ENCODE peak calls at places on chromosomes 3 and 15, in nine cellular contexts. One of them, this sample, is unnamed.

GRCh38 chr3:161322781-161323568 is 48.3 kb downstream of the SPTSSB start:
- DNase-seq in heart left ventricle: no peak
- DNase-seq in neuronal stem cell: no peak
- DNase-seq in aorta: no peak
- DNase-seq in astrocyte of the spinal cord: no peak
- DNase-seq in tibial artery: no peak
- DNase-seq in cardiac fibroblast: no peak
- DNase-seq in AG04450: no peak
- DNase-seq in A549: no peak
- DNase-seq in this sample: no peak

GRCh38 chr3:56624725-56625124 is 58.3 kb downstream of the TASOR start:
- DNase-seq in heart left ventricle: no peak
- DNase-seq in neuronal stem cell: no peak
- DNase-seq in aorta: no peak
- DNase-seq in astrocyte of the spinal cord: peak
- DNase-seq in tibial artery: no peak
- DNase-seq in cardiac fibroblast: peak
- DNase-seq in AG04450: no peak
- DNase-seq in A549: no peak
- DNase-seq in this sample: no peak

GRCh38 chr3:25113891-25114290 is 314.2 kb upstream of the RARB start:
- DNase-seq in heart left ventricle: no peak
- DNase-seq in neuronal stem cell: no peak
- DNase-seq in aorta: no peak
- DNase-seq in astrocyte of the spinal cord: no peak
- DNase-seq in tibial artery: no peak
- DNase-seq in cardiac fibroblast: no peak
- DNase-seq in AG04450: no peak
- DNase-seq in A549: no peak
- DNase-seq in this sample: no peak

GRCh38 chr3:14373753-14374376 is 28.5 kb upstream of the SLC6A6 start:
- DNase-seq in heart left ventricle: no peak
- DNase-seq in neuronal stem cell: no peak
- DNase-seq in aorta: no peak
- DNase-seq in astrocyte of the spinal cord: no peak
- DNase-seq in tibial artery: no peak
- DNase-seq in cardiac fibroblast: no peak
- DNase-seq in AG04450: no peak
- DNase-seq in A549: no peak
- DNase-seq in this sample: no peak

GRCh38 chr3:11655188-11655928 is 11.6 kb upstream of the VGLL4 start:
- DNase-seq in heart left ventricle: no peak
- DNase-seq in neuronal stem cell: no peak
- DNase-seq in aorta: no peak
- DNase-seq in astrocyte of the spinal cord: no peak
- DNase-seq in tibial artery: no peak
- DNase-seq in cardiac fibroblast: peak
- DNase-seq in AG04450: no peak
- DNase-seq in A549: peak
- DNase-seq in this sample: no peak

GRCh38 chr3:102514241-102514640 is 79.4 kb downstream of the ZPLD1 start:
- DNase-seq in heart left ventricle: no peak
- DNase-seq in neuronal stem cell: no peak
- DNase-seq in aorta: no peak
- DNase-seq in astrocyte of the spinal cord: no peak
- DNase-seq in tibial artery: no peak
- DNase-seq in cardiac fibroblast: no peak
- DNase-seq in AG04450: no peak
- DNase-seq in A549: no peak
- DNase-seq in this sample: no peak

GRCh38 chr3:55492976-55493375 is 5.9 kb upstream of the WNT5A start:
- DNase-seq in heart left ventricle: no peak
- DNase-seq in neuronal stem cell: no peak
- DNase-seq in aorta: no peak
- DNase-seq in astrocyte of the spinal cord: no peak
- DNase-seq in tibial artery: no peak
- DNase-seq in cardiac fibroblast: no peak
- DNase-seq in AG04450: no peak
- DNase-seq in A549: no peak
- DNase-seq in this sample: no peak

GRCh38 chr15:99704444-99704838 is 28.8 kb downstream of the LYSMD4 start:
- DNase-seq in heart left ventricle: peak
- DNase-seq in neuronal stem cell: peak
- DNase-seq in aorta: no peak
- DNase-seq in astrocyte of the spinal cord: peak
- DNase-seq in tibial artery: no peak
- DNase-seq in cardiac fibroblast: peak
- DNase-seq in AG04450: peak
- DNase-seq in A549: peak
- DNase-seq in this sample: no peak

GRCh38 chr15:39315200-39315599 is 265.7 kb upstream of the THBS1 start:
- DNase-seq in heart left ventricle: no peak
- DNase-seq in neuronal stem cell: no peak
- DNase-seq in aorta: no peak
- DNase-seq in astrocyte of the spinal cord: no peak
- DNase-seq in tibial artery: no peak
- DNase-seq in cardiac fibroblast: no peak
- DNase-seq in AG04450: no peak
- DNase-seq in A549: no peak
- DNase-seq in this sample: no peak

GRCh38 chr15:39957481-39957880 is 23.6 kb downstream of the EIF2AK4 start:
- DNase-seq in heart left ventricle: no peak
- DNase-seq in neuronal stem cell: no peak
- DNase-seq in aorta: no peak
- DNase-seq in astrocyte of the spinal cord: no peak
- DNase-seq in tibial artery: no peak
- DNase-seq in cardiac fibroblast: no peak
- DNase-seq in AG04450: no peak
- DNase-seq in A549: no peak
- DNase-seq in this sample: no peak

GRCh38 chr15:52408823-52409222 is 113.2 kb upstream of the MYO5C start:
- DNase-seq in heart left ventricle: no peak
- DNase-seq in neuronal stem cell: no peak
- DNase-seq in aorta: no peak
- DNase-seq in astrocyte of the spinal cord: no peak
- DNase-seq in tibial artery: no peak
- DNase-seq in cardiac fibroblast: no peak
- DNase-seq in AG04450: no peak
- DNase-seq in A549: peak
- DNase-seq in this sample: no peak

GRCh38 chr3:118267588-118267987 is 767.1 kb downstream of the IGSF11 start:
- DNase-seq in heart left ventricle: no peak
- DNase-seq in neuronal stem cell: no peak
- DNase-seq in aorta: no peak
- DNase-seq in astrocyte of the spinal cord: no peak
- DNase-seq in tibial artery: no peak
- DNase-seq in cardiac fibroblast: no peak
- DNase-seq in AG04450: no peak
- DNase-seq in A549: no peak
- DNase-seq in this sample: no peak

GRCh38 chr3:58635371-58636285 is 30.9 kb downstream of the FAM3D start:
- DNase-seq in heart left ventricle: no peak
- DNase-seq in neuronal stem cell: no peak
- DNase-seq in aorta: no peak
- DNase-seq in astrocyte of the spinal cord: no peak
- DNase-seq in tibial artery: no peak
- DNase-seq in cardiac fibroblast: no peak
- DNase-seq in AG04450: no peak
- DNase-seq in A549: no peak
- DNase-seq in this sample: no peak

GRCh38 chr3:39296197-39297077 is 16.6 kb upstream of the CX3CR1 start:
- DNase-seq in heart left ventricle: no peak
- DNase-seq in neuronal stem cell: no peak
- DNase-seq in aorta: no peak
- DNase-seq in astrocyte of the spinal cord: no peak
- DNase-seq in tibial artery: no peak
- DNase-seq in cardiac fibroblast: no peak
- DNase-seq in AG04450: no peak
- DNase-seq in A549: no peak
- DNase-seq in this sample: no peak

GRCh38 chr3:87173776-87174175 is 53.3 kb upstream of the CHMP2B start:
- DNase-seq in heart left ventricle: no peak
- DNase-seq in neuronal stem cell: no peak
- DNase-seq in aorta: no peak
- DNase-seq in astrocyte of the spinal cord: no peak
- DNase-seq in tibial artery: no peak
- DNase-seq in cardiac fibroblast: no peak
- DNase-seq in AG04450: no peak
- DNase-seq in A549: no peak
- DNase-seq in this sample: no peak

GRCh38 chr15:39230917-39231285 is 350.0 kb upstream of the THBS1 start:
- DNase-seq in heart left ventricle: no peak
- DNase-seq in neuronal stem cell: no peak
- DNase-seq in aorta: no peak
- DNase-seq in astrocyte of the spinal cord: no peak
- DNase-seq in tibial artery: no peak
- DNase-seq in cardiac fibroblast: no peak
- DNase-seq in AG04450: no peak
- DNase-seq in A549: no peak
- DNase-seq in this sample: no peak

GRCh38 chr3:141797167-141797773 is 34.1 kb downstream of the GRK7 start:
- DNase-seq in heart left ventricle: peak
- DNase-seq in neuronal stem cell: peak
- DNase-seq in aorta: peak
- DNase-seq in astrocyte of the spinal cord: peak
- DNase-seq in tibial artery: peak
- DNase-seq in cardiac fibroblast: peak
- DNase-seq in AG04450: no peak
- DNase-seq in A549: no peak
- DNase-seq in this sample: peak
- H3K4me3 ChIP-seq in heart left ventricle: peak
- H3K4me3 ChIP-seq in neuronal stem cell: peak
- H3K4me3 ChIP-seq in aorta: no peak
- H3K4me3 ChIP-seq in astrocyte of the spinal cord: peak
- H3K4me3 ChIP-seq in tibial artery: peak
- H3K4me3 ChIP-seq in cardiac fibroblast: peak
- H3K4me3 ChIP-seq in AG04450: peak
- H3K4me3 ChIP-seq in A549: no peak
- H3K4me3 ChIP-seq in this sample: peak

DNA sequence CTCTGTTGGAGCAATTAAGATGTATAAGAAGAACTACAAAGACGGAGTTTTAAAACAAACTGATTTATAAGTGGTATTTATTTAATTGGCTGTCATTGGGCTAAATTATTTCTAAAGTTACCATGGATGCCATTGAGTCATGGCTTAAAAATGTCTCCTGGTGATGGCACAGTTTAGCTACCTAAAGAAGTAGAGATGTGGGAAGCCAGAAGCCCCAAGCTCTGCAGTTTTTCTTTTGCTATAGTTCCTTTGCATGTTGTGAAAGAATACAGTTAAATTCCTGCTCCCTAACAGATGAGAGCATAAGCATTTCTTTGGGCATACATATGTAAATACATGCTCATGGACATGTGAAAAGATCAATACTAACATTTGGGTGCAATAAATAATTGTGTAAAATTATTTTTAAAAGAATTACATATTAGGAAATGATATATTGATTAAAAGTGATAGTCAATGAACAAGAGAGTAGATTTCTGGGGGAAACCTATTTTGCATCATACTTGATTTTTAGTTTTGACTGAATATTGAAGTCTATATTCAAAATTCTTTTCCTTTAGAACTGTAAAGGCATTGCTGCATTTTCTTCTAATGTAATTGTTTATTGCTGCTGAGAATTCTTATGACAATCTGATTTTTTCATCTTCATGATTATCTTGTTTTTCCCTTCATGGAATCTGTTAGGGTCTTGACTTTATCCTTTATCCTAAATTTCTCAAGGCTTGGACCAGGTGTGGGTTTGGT is 2.1 kb downstream of the OPA1 start:
- DNase-seq in heart left ventricle: no peak
- DNase-seq in neuronal stem cell: no peak
- DNase-seq in aorta: no peak
- DNase-seq in astrocyte of the spinal cord: peak
- DNase-seq in tibial artery: no peak
- DNase-seq in cardiac fibroblast: peak
- DNase-seq in AG04450: no peak
- DNase-seq in A549: no peak
- DNase-seq in this sample: no peak
- H3K4me3 ChIP-seq in heart left ventricle: no peak
- H3K4me3 ChIP-seq in neuronal stem cell: no peak
- H3K4me3 ChIP-seq in aorta: no peak
- H3K4me3 ChIP-seq in astrocyte of the spinal cord: no peak
- H3K4me3 ChIP-seq in tibial artery: no peak
- H3K4me3 ChIP-seq in cardiac fibroblast: no peak
- H3K4me3 ChIP-seq in AG04450: no peak
- H3K4me3 ChIP-seq in A549: peak
- H3K4me3 ChIP-seq in this sample: no peak

DNA sequence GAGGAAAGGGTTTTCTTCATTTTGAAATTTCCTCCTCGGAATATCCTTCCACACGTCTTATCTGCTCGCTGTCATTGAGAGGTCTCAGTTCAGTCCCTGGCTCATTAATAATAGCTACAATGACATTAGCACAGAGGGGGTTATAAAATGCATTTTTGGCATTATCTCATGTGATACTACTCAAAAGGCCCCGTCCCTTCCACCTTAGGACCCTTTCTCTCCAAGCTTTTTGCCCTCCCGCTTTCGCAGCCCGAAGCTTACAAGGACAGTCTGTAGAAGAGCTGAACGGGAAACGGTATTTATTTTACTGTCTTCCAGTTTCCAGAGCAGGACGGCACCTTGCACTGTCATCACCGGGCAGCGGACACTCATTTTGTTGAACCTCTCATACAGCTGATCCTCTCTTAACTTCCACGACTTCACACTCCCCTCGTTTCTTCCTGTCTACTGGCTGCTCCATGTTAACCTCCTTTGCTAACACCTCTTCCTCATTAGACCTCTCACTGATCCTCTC is 5.6 kb upstream of the PLEKHO2 start:
- DNase-seq in heart left ventricle: no peak
- DNase-seq in neuronal stem cell: no peak
- DNase-seq in aorta: no peak
- DNase-seq in astrocyte of the spinal cord: no peak
- DNase-seq in tibial artery: no peak
- DNase-seq in cardiac fibroblast: no peak
- DNase-seq in AG04450: no peak
- DNase-seq in A549: no peak
- DNase-seq in this sample: no peak
- H3K4me3 ChIP-seq in heart left ventricle: peak
- H3K4me3 ChIP-seq in neuronal stem cell: no peak
- H3K4me3 ChIP-seq in aorta: no peak
- H3K4me3 ChIP-seq in astrocyte of the spinal cord: no peak
- H3K4me3 ChIP-seq in tibial artery: no peak
- H3K4me3 ChIP-seq in cardiac fibroblast: no peak
- H3K4me3 ChIP-seq in AG04450: no peak
- H3K4me3 ChIP-seq in A549: no peak
- H3K4me3 ChIP-seq in this sample: no peak

DNA sequence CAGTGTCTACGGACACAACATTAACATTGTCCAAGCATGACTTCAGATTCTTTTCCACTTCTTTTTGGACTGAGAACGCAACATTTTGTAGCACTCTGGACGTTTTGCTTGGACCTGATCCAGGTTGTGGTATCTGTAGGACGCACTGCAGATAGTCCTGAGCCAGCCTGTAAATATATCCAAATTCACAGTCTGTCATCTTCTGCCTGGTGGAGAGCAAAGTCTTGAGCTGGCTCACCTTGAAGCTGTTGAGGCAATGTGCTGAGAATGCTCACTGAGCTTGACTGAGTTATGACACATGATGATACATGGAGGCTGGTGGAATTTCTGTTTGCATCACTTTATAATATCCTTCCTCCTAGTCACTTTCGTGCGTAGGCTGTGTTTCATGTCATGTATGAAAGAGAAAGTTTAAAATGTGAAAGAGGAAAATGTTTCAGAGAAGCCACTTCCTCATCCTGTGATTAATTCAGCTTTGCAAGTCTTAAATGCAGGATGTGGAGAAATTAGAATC is at the start of gene BCL2A1:
- DNase-seq in heart left ventricle: no peak
- DNase-seq in neuronal stem cell: no peak
- DNase-seq in aorta: no peak
- DNase-seq in astrocyte of the spinal cord: peak
- DNase-seq in tibial artery: no peak
- DNase-seq in cardiac fibroblast: peak
- DNase-seq in AG04450: peak
- DNase-seq in A549: peak
- DNase-seq in this sample: peak
- H3K4me3 ChIP-seq in heart left ventricle: peak
- H3K4me3 ChIP-seq in neuronal stem cell: no peak
- H3K4me3 ChIP-seq in aorta: no peak
- H3K4me3 ChIP-seq in astrocyte of the spinal cord: no peak
- H3K4me3 ChIP-seq in tibial artery: no peak
- H3K4me3 ChIP-seq in cardiac fibroblast: no peak
- H3K4me3 ChIP-seq in AG04450: peak
- H3K4me3 ChIP-seq in A549: peak
- H3K4me3 ChIP-seq in this sample: no peak